ENCODE peak calls at places on chromosomes 11 and 22, in seven cellular contexts. G is PC-9, W is hepatocyte, O is HCT116, V is GM23338, X is GM23248, E is PC-3. B is an unnamed sample.

GRCh38 chr11:65623852-65624616 is 8.5 kb downstream of the PCNX3 start:
- DNase-seq in O (no peak), X (no peak), V (no peak), E (no peak), G (no peak), W (no peak), B (no peak)

GRCh38 chr11:45450189-45450588 is 164.0 kb upstream of the SYT13 start:
- DNase-seq in O (no peak), E (no peak), V (no peak), X (peak; percentile 52), W (no peak), G (no peak), B (no peak)

GRCh38 chr11:43561832-43562231 is 118.7 kb upstream of the HSD17B12 start:
- DNase-seq in V (no peak), O (no peak), W (no peak), X (no peak), E (no peak), G (no peak), B (no peak)

GRCh38 chr11:124669193-124669592 is 4.3 kb downstream of the SIAE start:
- DNase-seq in X (peak; percentile 63), W (peak; percentile 62), O (peak; percentile 28), V (peak; percentile 62), E (peak; percentile 76), G (peak; percentile 40), B (peak; percentile 52)

GRCh38 chr11:70212227-70212811 is 9.2 kb downstream of the FADD start:
- DNase-seq in O (no peak), E (peak; percentile 50), G (peak; percentile 53), W (peak; percentile 59), X (no peak), V (peak; percentile 71), B (no peak)

GRCh38 chr11:67303132-67303988 is at the start of gene SSH3:
- DNase-seq in O (peak; percentile 42), E (peak; percentile 88), W (peak; percentile 91), V (peak; percentile 92), X (peak; percentile 82), G (peak; percentile 96), B (no peak)

GRCh38 chr11:94171693-94172440 is 43.2 kb downstream of the PANX1 start:
- DNase-seq in G (peak; percentile 35), W (peak; percentile 56), V (peak; percentile 88), X (peak; percentile 68), O (peak; percentile 16), E (peak; percentile 60), B (peak; percentile 34)

GRCh38 chr11:77107950-77108349 is 5.3 kb downstream of the OMP start:
- DNase-seq in E (peak; percentile 94), G (peak; percentile 76), V (no peak), X (peak; percentile 94), W (peak; percentile 69), O (peak; percentile 36), B (no peak)

GRCh38 chr22:36201630-36202312 is at the start of gene APOL4:
- DNase-seq in W (peak; percentile 56), X (peak; percentile 35), G (no peak), E (no peak), O (no peak), V (no peak), B (no peak)

GRCh38 chr11:13012037-13012693 is 3.0 kb downstream of the RASSF10 start:
- DNase-seq in V (peak; percentile 33), O (no peak), W (peak; percentile 21), E (no peak), X (no peak), G (no peak), B (no peak)

GRCh38 chr11:13019313-13019712 is 10.2 kb downstream of the RASSF10 start:
- DNase-seq in V (no peak), X (no peak), O (no peak), E (no peak), W (no peak), G (no peak), B (no peak)

GRCh38 chr11:13013054-13013488 is 4.0 kb downstream of the RASSF10 start:
- DNase-seq in V (no peak), W (no peak), X (no peak), G (no peak), O (no peak), E (no peak), B (no peak)

GRCh38 chr11:13015753-13016152 is 6.6 kb downstream of the RASSF10 start:
- DNase-seq in O (no peak), X (no peak), E (no peak), W (no peak), V (peak; percentile 33), G (no peak), B (no peak)

DNA sequence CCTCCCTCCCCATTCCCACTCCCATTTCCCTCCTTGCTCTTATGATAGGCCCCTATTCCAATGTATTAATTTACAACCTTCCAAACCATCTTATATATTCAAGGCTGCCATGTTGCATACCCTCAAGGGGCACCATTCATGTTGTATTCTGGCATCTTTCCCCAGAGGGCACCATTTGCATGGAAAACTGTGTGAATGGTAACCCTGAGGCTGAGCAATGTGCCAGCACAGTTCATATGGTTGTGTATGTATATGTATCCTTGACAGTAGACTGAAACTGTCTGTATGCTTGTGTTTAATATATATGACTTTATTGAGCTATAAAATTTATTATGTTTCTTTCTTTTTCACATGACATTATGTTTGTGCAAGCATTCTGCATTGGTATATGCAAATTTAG is 7.3 kb downstream of the RASSF10 start:
- DNase-seq in W (no peak), E (peak; percentile 39), X (no peak), O (peak; percentile 13), G (no peak), V (no peak), B (no peak)
- H3K9me2 ChIP-seq in W (no peaks in the 10 kb centered on the region), E (no peaks in the 10 kb centered on the region), X (no peaks in the 10 kb centered on the region), O (no peaks in the 10 kb centered on the region), G (no peaks in the 10 kb centered on the region), V (no peaks in the 10 kb centered on the region), B (no peaks in the 10 kb centered on the region)

GRCh38 chr11:31809543-31809856 is 1.6 kb downstream of the PAX6 start:
- DNase-seq in E (peak; percentile 10), W (no peak), X (no peak), O (no peak), V (no peak), G (no peak), B (no peak)

GRCh38 chr11:31808721-31809542 is 2.2 kb downstream of the PAX6 start:
- DNase-seq in G (no peak), X (no peak), V (peak; percentile 22), O (no peak), W (no peak), E (peak; percentile 31), B (no peak)

GRCh38 chr11:31808268-31808667 is 2.9 kb downstream of the PAX6 start:
- DNase-seq in W (no peak), X (no peak), E (no peak), V (peak; percentile 19), G (no peak), O (no peak), B (no peak)

GRCh38 chr11:31810779-31811647 is at the start of gene PAX6:
- DNase-seq in E (peak; percentile 74), X (peak; percentile 61), W (no peak), O (peak; percentile 21), V (peak; percentile 89), G (peak; percentile 95), B (peak; percentile 3)

DNA sequence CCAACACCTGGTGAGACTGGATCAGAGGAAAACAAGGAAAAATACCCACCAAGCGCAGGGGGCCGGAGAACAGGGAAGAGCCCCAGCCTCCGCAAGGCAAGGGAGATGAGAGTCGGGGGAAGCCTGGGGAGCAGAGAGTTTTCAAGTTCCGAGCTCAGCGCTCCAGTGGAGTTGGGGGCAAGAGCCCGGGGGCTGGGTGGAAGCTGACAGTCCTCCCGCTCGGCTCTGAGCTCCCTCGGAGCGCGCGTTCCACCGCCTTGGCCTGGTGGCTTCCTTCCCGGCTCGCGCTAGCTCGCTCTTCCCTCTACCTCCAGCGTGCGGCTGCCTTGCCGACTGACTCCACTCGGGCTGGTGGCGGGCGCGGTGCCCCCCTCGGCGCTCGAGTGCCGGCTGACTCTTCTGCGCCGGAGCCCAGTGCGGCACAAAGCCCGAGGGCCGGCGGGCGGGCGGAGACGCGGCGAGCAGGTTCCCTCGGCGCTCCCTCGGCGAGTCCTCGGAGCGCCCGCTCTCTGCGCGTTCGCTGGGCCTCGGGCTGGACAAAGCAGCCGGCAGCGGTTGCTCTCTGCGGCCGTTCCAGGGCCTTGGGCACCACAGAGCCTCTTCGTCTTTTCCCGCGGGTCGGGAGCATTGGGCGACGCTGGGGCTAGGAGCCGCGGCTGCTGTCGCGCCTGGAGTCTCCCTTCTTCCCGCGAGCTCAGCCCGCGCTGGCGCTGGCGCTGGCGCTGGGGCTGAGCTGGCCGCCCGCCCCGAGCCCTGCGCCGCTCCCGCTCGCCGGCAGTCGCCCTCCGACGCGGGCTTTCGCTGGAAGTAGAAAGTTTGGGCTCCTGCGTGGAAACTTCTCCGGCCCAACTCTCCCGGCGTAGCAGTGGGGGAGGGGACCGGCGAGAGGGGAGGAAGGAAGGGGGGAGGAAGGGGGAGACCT is 1.0 kb downstream of the PAX6 start:
- DNase-seq in X (peak; percentile 72), V (peak; percentile 73), E (peak; percentile 43), G (peak; percentile 50), W (peak; percentile 61), O (no peak), B (peak; percentile 6)
- TF ChIP-seq EZH2 in X (peak; percentile 96), V (peak; percentile 88), E (no peak), G (no peak), W (peak; percentile 73), O (no peak), B (no peak)

DNA sequence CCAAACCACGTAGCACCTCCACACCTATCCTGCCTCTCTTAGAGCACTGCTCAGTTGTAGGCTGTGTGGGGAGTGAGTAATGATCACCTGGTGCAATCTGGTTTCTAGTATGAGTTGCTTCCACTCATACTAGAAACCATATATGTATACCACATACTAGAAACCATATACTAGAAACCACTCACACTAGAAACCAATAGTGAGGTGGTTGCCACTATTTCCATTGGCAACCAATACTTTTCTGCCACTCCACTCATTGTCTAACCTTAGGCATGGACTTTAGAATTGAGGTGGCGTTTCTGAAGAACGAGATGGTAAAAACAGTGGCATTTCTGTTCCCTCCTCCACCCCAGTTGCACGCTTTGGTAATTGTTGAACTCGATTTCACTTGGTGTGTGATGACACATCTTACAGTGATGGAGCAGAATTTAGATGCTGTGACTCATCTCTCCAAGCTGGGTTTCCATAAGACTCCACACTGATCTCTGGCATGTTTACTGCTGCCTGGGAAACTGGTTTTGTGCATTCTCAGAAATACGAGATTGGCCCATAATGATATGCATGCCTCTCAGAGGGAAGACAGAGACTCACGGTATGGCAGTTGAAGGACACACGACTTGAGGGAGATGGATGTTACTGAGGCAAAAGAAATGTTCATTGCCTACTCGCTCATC is 82.9 kb downstream of the KIRREL3 start:
- DNase-seq in E (peak; percentile 70), G (peak; percentile 58), W (peak; percentile 56), V (no peak), X (peak; percentile 99), O (no peak), B (no peak)
- H3K9me2 ChIP-seq in E (no peaks in the 10 kb centered on the region), G (no peaks in the 10 kb centered on the region), W (no peaks in the 10 kb centered on the region), V (peaks cover 5% of the 10 kb centered on the region), X (no peaks in the 10 kb centered on the region), O (no peaks in the 10 kb centered on the region), B (no peaks in the 10 kb centered on the region)

GRCh38 chr22:45648320-45649070 is 23.1 kb upstream of the ATXN10 start:
- DNase-seq in G (no peak), E (no peak), W (no peak), O (no peak), X (no peak), V (no peak), B (no peak)
- TF ChIP-seq EZH2 in G (no peak), E (no peak), W (no peak), O (no peak), X (no peak), V (no peak), B (no peak)